ENCODE peak calls at places on chromosomes 3 and 15, in five cellular contexts. D is A549, B is trophoblast cell, M is lower lobe of right lung, X is transverse colon. Z is an unnamed sample.
A peak's percentile ranks its signal among the peaks of the same experiment; 100 is the strongest.

GRCh38 chr3:138909904-138910303 is 37.0 kb downstream of the FOXL2 start:
- DNase-seq in B (peak; percentile 91), M (no peak), X (no peak), D (no peak), Z (no peak)

GRCh38 chr15:31173790-31174450 is 72.4 kb upstream of the TRPM1 start:
- DNase-seq in X (no peak), B (no peak), M (no peak), D (no peak), Z (no peak)

GRCh38 chr3:134027631-134028030 is 2.1 kb downstream of the SLCO2A1 start:
- DNase-seq in D (no peak), M (no peak), B (peak; percentile 91), X (no peak), Z (no peak)

GRCh38 chr3:183560607-183561006 is 5.1 kb upstream of the KLHL6 start:
- DNase-seq in X (no peak), D (peak; percentile 15), B (no peak), M (no peak), Z (no peak)

GRCh38 chr3:27429909-27430308 is 54.3 kb downstream of the SLC4A7 start:
- DNase-seq in B (no peak), D (no peak), X (no peak), M (no peak), Z (no peak)

GRCh38 chr15:71357357-71357756 is 242.1 kb downstream of the THSD4 start:
- DNase-seq in B (no peak), D (no peak), X (peak; percentile 59), M (peak; percentile 50), Z (no peak)

GRCh38 chr15:82849556-82850241 is 40.3 kb downstream of the WHAMM start:
- DNase-seq in X (peak; percentile 81), M (peak; percentile 84), B (peak; percentile 77), D (peak; percentile 87), Z (no peak)

GRCh38 chr3:176275538-176275937 is 921.7 kb downstream of the TBL1XR1 start:
- DNase-seq in D (no peak), X (no peak), M (no peak), B (no peak), Z (no peak)

GRCh38 chr3:142898346-142899213 is 9.7 kb upstream of the PCOLCE2 start:
- DNase-seq in B (no peak), X (no peak), D (no peak), M (no peak), Z (no peak)

GRCh38 chr3:61443886-61444285 is 117.5 kb upstream of the PTPRG start:
- DNase-seq in X (no peak), B (no peak), D (no peak), M (no peak), Z (no peak)

GRCh38 chr3:100737334-100737733 is 28.0 kb downstream of the TFG start:
- DNase-seq in X (no peak), M (no peak), B (peak; percentile 22), D (peak; percentile 9), Z (no peak)

GRCh38 chr3:148528024-148528423 is 169.7 kb upstream of the AGTR1 start:
- DNase-seq in B (no peak), X (no peak), M (no peak), D (no peak), Z (no peak)

GRCh38 chr15:85114886-85115285 is 133.2 kb downstream of the PDE8A start:
- DNase-seq in M (no peak), D (no peak), B (no peak), X (no peak), Z (no peak)

GRCh38 chr3:176513604-176514003 is 683.7 kb downstream of the TBL1XR1 start:
- DNase-seq in X (no peak), D (no peak), B (no peak), M (no peak), Z (no peak)

GRCh38 chr15:84816694-84817460 is at the start of gene ALPK3:
- DNase-seq in M (peak; percentile 70), X (peak; percentile 33), B (peak; percentile 54), D (no peak), Z (no peak)

GRCh38 chr3:85508659-85509058 is 549.9 kb downstream of the CADM2 start:
- DNase-seq in D (no peak), M (no peak), X (no peak), B (no peak), Z (no peak)

GRCh38 chr3:9704343-9705322 is 1.0 kb downstream of the CPNE9 start:
- DNase-seq in B (peak; percentile 24), M (peak; percentile 52), X (peak; percentile 26), D (peak; percentile 53), Z (no peak)

GRCh38 chr3:128863560-128863959 is 15.9 kb upstream of the ACAD9 start:
- DNase-seq in M (no peak), D (no peak), B (peak; percentile 8), X (no peak), Z (no peak)

GRCh38 chr15:94196536-94196935 is 34.8 kb upstream of the MCTP2 start:
- DNase-seq in D (no peak), X (no peak), M (no peak), B (no peak), Z (no peak)

GRCh38 chr15:93570571-93570970 is 481.6 kb upstream of the RGMA start:
- DNase-seq in B (no peak), M (no peak), X (no peak), D (no peak), Z (no peak)

GRCh38 chr3:133506215-133506901 is 67.1 kb upstream of the CDV3 start:
- DNase-seq in D (no peak), B (no peak), M (no peak), X (peak; percentile 23), Z (no peak)

DNA sequence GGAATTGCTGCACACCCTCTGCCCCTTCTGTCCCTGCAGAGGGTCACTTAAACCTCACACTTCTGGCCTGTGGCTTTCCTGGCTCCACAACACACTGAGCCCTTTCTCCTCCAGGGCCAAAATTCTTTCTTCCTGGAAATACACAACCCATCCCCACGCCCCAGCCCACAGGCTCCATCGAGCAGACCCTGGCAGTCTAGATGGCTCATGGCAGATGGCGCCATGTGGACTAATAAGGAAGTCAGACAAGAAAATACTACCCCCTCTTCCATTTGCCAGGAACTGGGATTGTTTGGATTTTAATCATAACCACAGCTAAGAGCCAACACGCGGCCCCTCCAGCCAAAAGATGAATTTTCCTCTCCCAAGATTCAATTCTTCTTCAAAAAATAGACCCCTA is 111.6 kb downstream of the NTRK3 start:
- DNase-seq in X (no peak), D (no peak), M (no peak), B (no peak), Z (no peak)
- H3K27ac ChIP-seq in X (no peak overlapping the region), D (no peak overlapping the region), M (no peak overlapping the region), B (no peak overlapping the region), Z (no peak overlapping the region)

GRCh38 chr15:62474021-62474770 is 309.1 kb upstream of the C2CD4B start:
- DNase-seq in X (no peak), D (no peak), B (no peak), M (no peak), Z (no peak)
- H3K27ac ChIP-seq in X (peak overlapping the region; percentile 20), D (no peak overlapping the region), B (peak overlapping the region; percentile 86), M (no peak overlapping the region), Z (peak overlapping the region; percentile 39)

DNA sequence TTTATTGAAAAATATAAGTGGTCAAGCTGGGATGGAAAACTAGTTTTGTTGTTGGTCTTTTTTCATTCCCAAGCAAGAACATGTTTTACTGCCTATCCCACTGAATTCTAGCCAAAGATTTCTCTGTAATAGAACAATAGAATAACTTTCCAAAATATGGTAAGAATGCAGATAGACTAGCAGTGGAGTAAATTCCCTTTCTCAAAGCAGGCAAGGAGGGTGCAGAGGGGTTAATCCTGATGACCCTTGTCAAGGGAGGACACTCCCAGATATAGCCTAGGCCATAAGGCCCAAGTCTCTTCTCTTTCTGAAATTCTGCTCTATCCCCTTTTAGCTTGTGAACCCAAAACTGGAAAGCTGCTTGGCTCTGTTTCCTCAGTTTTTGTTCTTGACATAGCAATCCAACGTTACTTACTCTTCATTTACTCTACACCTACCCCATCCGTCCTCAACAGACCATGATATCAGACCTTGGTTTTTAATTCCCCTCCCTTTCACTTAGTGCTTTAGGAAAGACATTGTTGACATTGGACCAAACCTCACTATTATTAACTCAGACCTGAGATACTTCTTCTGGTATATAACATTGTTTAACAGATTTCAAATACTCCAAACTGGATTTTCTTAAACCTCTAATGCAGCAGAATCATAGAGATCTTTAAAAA is 453.6 kb upstream of the THBS1 start:
- DNase-seq in B (peak; percentile 22), X (no peak), M (no peak), D (peak; percentile 38), Z (no peak)
- H3K27ac ChIP-seq in B (peak overlapping the region; percentile 97), X (peak overlapping the region; percentile 51), M (no peak overlapping the region), D (peak overlapping the region; percentile 99), Z (peak overlapping the region; percentile 42)

DNA sequence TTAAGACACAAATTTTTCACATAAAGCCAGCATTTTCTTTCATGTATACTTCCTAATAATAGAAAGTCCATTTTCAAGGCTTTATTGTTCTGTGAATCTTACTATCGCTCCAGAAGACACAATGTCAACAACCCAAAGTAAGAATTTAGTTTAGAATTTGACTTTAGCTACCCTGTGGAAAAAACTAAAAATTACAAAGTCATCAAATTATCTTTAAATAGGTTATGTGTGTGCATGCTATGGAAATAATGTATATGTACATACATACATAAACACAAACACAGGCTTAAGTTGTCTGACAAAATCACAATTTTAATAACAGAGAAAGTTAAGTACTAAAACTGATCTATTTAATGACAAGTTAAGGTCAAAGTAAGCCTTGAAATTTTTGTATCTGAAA is 20.2 kb upstream of the XXYLT1 start:
- DNase-seq in X (no peak), B (no peak), M (no peak), D (no peak), Z (no peak)
- H3K27ac ChIP-seq in X (no peak overlapping the region), B (no peak overlapping the region), M (no peak overlapping the region), D (no peak overlapping the region), Z (no peak overlapping the region)

GRCh38 chr15:25094066-25094465 is 139.3 kb downstream of the SNRPN start:
- DNase-seq in X (no peak), B (no peak), D (no peak), M (no peak), Z (no peak)

GRCh38 chr15:25094519-25094918 is 139.7 kb downstream of the SNRPN start:
- DNase-seq in D (no peak), B (no peak), M (no peak), X (no peak), Z (no peak)

GRCh38 chr15:25095179-25095578 is 140.4 kb downstream of the SNRPN start:
- DNase-seq in B (no peak), M (no peak), X (no peak), D (no peak), Z (no peak)

GRCh38 chr15:25092661-25093060 is 137.9 kb downstream of the SNRPN start:
- DNase-seq in M (no peak), B (no peak), X (no peak), D (no peak), Z (no peak)

DNA sequence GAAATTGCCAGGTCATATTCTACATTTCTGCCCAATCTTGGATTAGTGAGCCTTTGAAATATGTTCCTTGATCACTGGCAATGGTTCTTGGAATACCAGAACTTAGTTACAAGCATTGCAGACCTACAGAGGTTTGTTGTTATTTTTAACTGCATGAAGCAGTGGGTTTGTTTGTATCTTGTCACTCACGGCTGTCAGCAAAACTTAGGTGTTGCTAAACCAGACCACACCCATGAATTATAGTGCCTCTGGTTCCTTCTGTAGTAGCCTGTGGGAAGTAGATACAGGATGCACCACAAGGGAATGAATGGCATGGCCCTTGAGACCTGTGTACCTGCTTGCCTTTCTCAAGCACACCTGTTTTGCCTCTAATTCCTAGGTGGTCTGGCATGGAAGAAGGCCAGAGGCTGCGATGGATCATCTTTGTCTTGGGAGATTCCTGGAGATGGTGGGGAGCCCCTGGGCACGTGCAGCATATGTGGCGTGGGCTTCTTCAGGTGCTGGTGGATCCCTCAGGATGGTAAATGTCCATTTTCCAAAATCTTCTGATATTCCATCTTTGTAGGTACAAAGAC is 138.8 kb downstream of the SNRPN start:
- DNase-seq in B (no peak), D (no peak), M (no peak), X (no peak), Z (no peak)
- H3K27ac ChIP-seq in B (no peak overlapping the region), D (no peak overlapping the region), M (no peak overlapping the region), X (no peak overlapping the region), Z (no peak overlapping the region)

Z was measured in esophagus squamous epithelium.